ENCODE peak calls at places on chromosome 6, in five cellular contexts. One of them, this sample, is unnamed.

GRCh38 chr6:169811072-169811471 is 59.6 kb downstream of the ERMARD start:
- DNase-seq in HepG2: no peak
- DNase-seq in GM12892: no peak
- DNase-seq in K562: no peak
- DNase-seq in GM12891: no peak
- DNase-seq in this sample: no peak

GRCh38 chr6:32192608-32193039 is at the start of gene GPSM3:
- DNase-seq in HepG2: no peak
- DNase-seq in GM12892: no peak
- DNase-seq in K562: peak
- DNase-seq in GM12891: no peak
- DNase-seq in this sample: no peak

GRCh38 chr6:107618672-107619071 is 128.8 kb downstream of the SOBP start:
- DNase-seq in HepG2: no peak
- DNase-seq in GM12892: peak
- DNase-seq in K562: no peak
- DNase-seq in GM12891: peak
- DNase-seq in this sample: no peak

GRCh38 chr6:97969065-97969464 is 686.0 kb upstream of the MMS22L start:
- DNase-seq in HepG2: no peak
- DNase-seq in GM12892: no peak
- DNase-seq in K562: no peak
- DNase-seq in GM12891: no peak
- DNase-seq in this sample: no peak

GRCh38 chr6:139230421-139230840 is 61.4 kb downstream of the TXLNB start:
- DNase-seq in HepG2: no peak
- DNase-seq in GM12892: no peak
- DNase-seq in K562: no peak
- DNase-seq in GM12891: no peak
- DNase-seq in this sample: no peak

GRCh38 chr6:15184441-15184861 is 61.4 kb upstream of the JARID2 start:
- DNase-seq in HepG2: no peak
- DNase-seq in GM12892: peak
- DNase-seq in K562: no peak
- DNase-seq in GM12891: peak
- DNase-seq in this sample: no peak

GRCh38 chr6:132096996-132097395 is 145.8 kb upstream of the CCN2 start:
- DNase-seq in HepG2: no peak
- DNase-seq in GM12892: no peak
- DNase-seq in K562: no peak
- DNase-seq in GM12891: no peak
- DNase-seq in this sample: no peak

GRCh38 chr6:32177182-32177787 is 920 bp upstream of the RNF5 start:
- DNase-seq in HepG2: no peak
- DNase-seq in GM12892: no peak
- DNase-seq in K562: peak
- DNase-seq in GM12891: no peak
- DNase-seq in this sample: peak

GRCh38 chr6:24844903-24845302 is 46.2 kb upstream of the ARMH2 start:
- DNase-seq in HepG2: no peak
- DNase-seq in GM12892: no peak
- DNase-seq in K562: no peak
- DNase-seq in GM12891: no peak
- DNase-seq in this sample: no peak

GRCh38 chr6:159935633-159936032 is 33.2 kb upstream of the IGF2R start:
- DNase-seq in HepG2: no peak
- DNase-seq in GM12892: no peak
- DNase-seq in K562: no peak
- DNase-seq in GM12891: no peak
- DNase-seq in this sample: no peak

GRCh38 chr6:10412948-10413849 is 1.7 kb downstream of the TFAP2A start:
- DNase-seq in HepG2: no peak
- DNase-seq in GM12892: no peak
- DNase-seq in K562: no peak
- DNase-seq in GM12891: no peak
- DNase-seq in this sample: peak

GRCh38 chr6:52675372-52675771 is 4.5 kb downstream of the TMEM14A start:
- DNase-seq in HepG2: no peak
- DNase-seq in GM12892: no peak
- DNase-seq in K562: no peak
- DNase-seq in GM12891: no peak
- DNase-seq in this sample: no peak

GRCh38 chr6:5471637-5472430 is 210.5 kb downstream of the FARS2 start:
- DNase-seq in HepG2: no peak
- DNase-seq in GM12892: no peak
- DNase-seq in K562: no peak
- DNase-seq in GM12891: no peak
- DNase-seq in this sample: peak

GRCh38 chr6:14310955-14311354 is 193.4 kb downstream of the CD83 start:
- DNase-seq in HepG2: no peak
- DNase-seq in GM12892: no peak
- DNase-seq in K562: no peak
- DNase-seq in GM12891: no peak
- DNase-seq in this sample: no peak

GRCh38 chr6:137705166-137706064 is 161.6 kb upstream of the TNFAIP3 start:
- DNase-seq in HepG2: peak
- DNase-seq in GM12892: peak
- DNase-seq in K562: peak
- DNase-seq in GM12891: no peak
- DNase-seq in this sample: peak

GRCh38 chr6:155638200-155638599 is 182.6 kb upstream of the NOX3 start:
- DNase-seq in HepG2: no peak
- DNase-seq in GM12892: no peak
- DNase-seq in K562: no peak
- DNase-seq in GM12891: no peak
- DNase-seq in this sample: no peak

GRCh38 chr6:90574610-90575009 is 12.3 kb downstream of the MAP3K7 start:
- DNase-seq in HepG2: no peak
- DNase-seq in GM12892: no peak
- DNase-seq in K562: no peak
- DNase-seq in GM12891: no peak
- DNase-seq in this sample: no peak

GRCh38 chr6:7392402-7392801 is 2.8 kb downstream of the RIOK1 start:
- DNase-seq in HepG2: no peak
- DNase-seq in GM12892: no peak
- DNase-seq in K562: no peak
- DNase-seq in GM12891: no peak
- DNase-seq in this sample: no peak

GRCh38 chr6:160088774-160089533 is 32.7 kb upstream of the SLC22A1 start:
- DNase-seq in HepG2: no peak
- DNase-seq in GM12892: no peak
- DNase-seq in K562: no peak
- DNase-seq in GM12891: no peak
- DNase-seq in this sample: no peak

GRCh38 chr6:42271834-42272805 is 54.5 kb upstream of the MRPS10 start:
- DNase-seq in HepG2: no peak
- DNase-seq in GM12892: no peak
- DNase-seq in K562: no peak
- DNase-seq in GM12891: no peak
- DNase-seq in this sample: no peak

GRCh38 chr6:2891768-2892170 is 11.3 kb downstream of the SERPINB9 start:
- DNase-seq in HepG2: no peak
- DNase-seq in GM12892: no peak
- DNase-seq in K562: no peak
- DNase-seq in GM12891: peak
- DNase-seq in this sample: no peak

GRCh38 chr6:91462236-91462635 is 875.4 kb upstream of the MAP3K7 start:
- DNase-seq in HepG2: no peak
- DNase-seq in GM12892: no peak
- DNase-seq in K562: no peak
- DNase-seq in GM12891: no peak
- DNase-seq in this sample: no peak

GRCh38 chr6:10014561-10014960 is 400.3 kb downstream of the TFAP2A start:
- DNase-seq in HepG2: no peak
- DNase-seq in GM12892: no peak
- DNase-seq in K562: no peak
- DNase-seq in GM12891: no peak
- DNase-seq in this sample: no peak

GRCh38 chr6:131807644-131808459 is at the start of gene ENPP1:
- DNase-seq in HepG2: peak
- DNase-seq in GM12892: peak
- DNase-seq in K562: peak
- DNase-seq in GM12891: peak
- DNase-seq in this sample: no peak

GRCh38 chr6:14638932-14639875 is 521.6 kb downstream of the CD83 start:
- DNase-seq in HepG2: no peak
- DNase-seq in GM12892: no peak
- DNase-seq in K562: no peak
- DNase-seq in GM12891: no peak
- DNase-seq in this sample: peak

GRCh38 chr6:29958046-29958445 is 15.7 kb downstream of the HLA-A start:
- DNase-seq in HepG2: no peak
- DNase-seq in GM12892: no peak
- DNase-seq in K562: no peak
- DNase-seq in GM12891: no peak
- DNase-seq in this sample: no peak

GRCh38 chr6:116268589-116269293 is 11.0 kb downstream of the TSPYL1 start:
- DNase-seq in HepG2: peak
- DNase-seq in GM12892: peak
- DNase-seq in K562: peak
- DNase-seq in GM12891: no peak
- DNase-seq in this sample: no peak

GRCh38 chr6:134217516-134218140 is 100.3 kb downstream of the SGK1 start:
- DNase-seq in HepG2: no peak
- DNase-seq in GM12892: no peak
- DNase-seq in K562: no peak
- DNase-seq in GM12891: no peak
- DNase-seq in this sample: no peak

GRCh38 chr6:107698146-107698545 is 126.0 kb downstream of the SCML4 start:
- DNase-seq in HepG2: no peak
- DNase-seq in GM12892: no peak
- DNase-seq in K562: no peak
- DNase-seq in GM12891: no peak
- DNase-seq in this sample: no peak

GRCh38 chr6:119678961-119679360 is 329.4 kb upstream of the MAN1A1 start:
- DNase-seq in HepG2: no peak
- DNase-seq in GM12892: no peak
- DNase-seq in K562: no peak
- DNase-seq in GM12891: no peak
- DNase-seq in this sample: no peak

GRCh38 chr6:119676230-119676629 is 326.7 kb upstream of the MAN1A1 start:
- DNase-seq in HepG2: no peak
- DNase-seq in GM12892: no peak
- DNase-seq in K562: no peak
- DNase-seq in GM12891: no peak
- DNase-seq in this sample: no peak

GRCh38 chr6:119672725-119673124 is 323.2 kb upstream of the MAN1A1 start:
- DNase-seq in HepG2: no peak
- DNase-seq in GM12892: no peak
- DNase-seq in K562: no peak
- DNase-seq in GM12891: no peak
- DNase-seq in this sample: peak

GRCh38 chr6:119671105-119671504 is 321.5 kb upstream of the MAN1A1 start:
- DNase-seq in HepG2: no peak
- DNase-seq in GM12892: no peak
- DNase-seq in K562: no peak
- DNase-seq in GM12891: no peak
- DNase-seq in this sample: no peak

GRCh38 chr6:119676971-119677370 is 327.4 kb upstream of the MAN1A1 start:
- DNase-seq in HepG2: no peak
- DNase-seq in GM12892: no peak
- DNase-seq in K562: no peak
- DNase-seq in GM12891: no peak
- DNase-seq in this sample: no peak
- TF ChIP-seq TAF1 in HepG2: no peak
- TF ChIP-seq TAF1 in GM12892: no peak
- TF ChIP-seq TAF1 in K562: no peak
- TF ChIP-seq TAF1 in GM12891: no peak
- TF ChIP-seq TAF1 in this sample: no peak

GRCh38 chr6:1759877-1760276 is 150.2 kb downstream of the FOXC1 start:
- DNase-seq in HepG2: no peak
- DNase-seq in GM12892: no peak
- DNase-seq in K562: no peak
- DNase-seq in GM12891: no peak
- DNase-seq in this sample: no peak
- TF ChIP-seq TAF1 in HepG2: no peak
- TF ChIP-seq TAF1 in GM12892: no peak
- TF ChIP-seq TAF1 in K562: no peak
- TF ChIP-seq TAF1 in GM12891: no peak
- TF ChIP-seq TAF1 in this sample: no peak

DNA sequence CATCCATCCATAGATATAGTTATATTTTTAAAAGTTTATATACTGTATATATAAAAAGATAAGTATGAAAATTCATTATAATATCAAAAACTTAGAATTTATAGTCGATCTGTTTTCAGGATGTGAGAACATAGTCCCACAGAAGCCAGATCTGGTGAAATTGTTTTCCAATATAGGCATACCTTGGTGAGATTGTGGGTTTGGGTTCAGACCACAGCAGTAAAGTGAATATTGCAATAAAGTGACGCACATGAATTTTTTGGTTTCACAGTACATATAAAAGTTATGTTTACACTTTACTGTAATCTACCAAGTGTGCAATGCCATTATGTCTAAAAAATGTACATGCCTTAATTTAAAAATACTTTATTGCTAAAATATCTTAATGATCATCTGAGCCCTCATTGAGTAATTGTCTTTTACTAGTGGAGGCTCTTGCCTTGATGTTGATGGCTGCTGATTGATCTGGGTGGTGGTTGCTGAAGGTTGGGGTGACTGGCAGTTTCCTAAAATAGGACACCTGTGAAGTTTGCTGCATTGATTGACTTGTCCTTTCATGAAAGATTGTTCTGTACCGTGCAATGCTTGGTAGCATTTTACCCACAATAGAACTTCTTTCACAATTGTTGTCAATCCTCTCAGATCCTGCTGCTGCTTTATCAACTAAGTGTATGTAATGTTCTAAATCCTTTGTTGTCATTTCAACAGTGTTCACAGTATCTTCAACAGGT is 29.8 kb downstream of the AIG1 start:
- DNase-seq in HepG2: no peak
- DNase-seq in GM12892: no peak
- DNase-seq in K562: no peak
- DNase-seq in GM12891: no peak
- DNase-seq in this sample: no peak
- TF ChIP-seq TAF1 in HepG2: no peak
- TF ChIP-seq TAF1 in GM12892: no peak
- TF ChIP-seq TAF1 in K562: no peak
- TF ChIP-seq TAF1 in GM12891: no peak
- TF ChIP-seq TAF1 in this sample: no peak

DNA sequence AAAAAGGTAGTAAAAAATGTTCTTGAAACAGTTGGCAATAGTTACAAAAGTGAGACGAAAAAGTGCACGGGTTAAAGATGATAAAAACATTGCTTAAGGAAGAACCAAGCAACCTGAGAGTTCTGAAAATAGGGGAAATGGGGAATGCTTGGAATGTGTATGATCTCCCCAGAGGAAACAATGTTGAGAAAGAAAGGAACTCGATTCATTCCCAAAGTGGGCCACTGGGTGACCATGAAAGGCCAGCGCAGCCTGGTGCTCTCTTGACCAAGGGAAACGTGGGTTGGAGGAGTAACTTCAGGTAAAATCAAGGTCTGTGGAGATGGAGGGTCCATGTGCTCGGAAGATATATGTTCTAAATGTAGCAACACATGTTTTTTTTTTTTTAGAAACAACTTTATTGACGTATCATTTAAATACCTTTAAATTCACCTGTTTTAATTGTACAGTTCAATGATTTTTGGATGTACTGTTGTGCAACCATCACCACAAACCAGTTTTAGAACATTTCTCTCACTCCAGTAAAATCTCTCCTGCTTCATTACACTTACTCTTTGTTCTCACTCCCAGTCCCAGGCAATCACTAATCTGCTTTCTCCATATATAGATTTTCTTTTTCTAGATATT is 34.5 kb upstream of the CEP85L start:
- DNase-seq in HepG2: no peak
- DNase-seq in GM12892: no peak
- DNase-seq in K562: no peak
- DNase-seq in GM12891: no peak
- DNase-seq in this sample: no peak
- TF ChIP-seq TAF1 in HepG2: no peak
- TF ChIP-seq TAF1 in GM12892: no peak
- TF ChIP-seq TAF1 in K562: no peak
- TF ChIP-seq TAF1 in GM12891: no peak
- TF ChIP-seq TAF1 in this sample: no peak

This sample was measured in H1.